ENCODE peak calls at places on chromosomes 12 and 14, in four cellular contexts. J, C, P and U are unnamed samples.

GRCh38 chr12:46266869-46267617 is 1.8 kb downstream of the SLC38A1 start:
- DNase-seq in J (peak; percentile 64), C (peak; percentile 58), P (peak; percentile 74), U (peak; percentile 89)

GRCh38 chr14:103542545-103543088 is 13.6 kb downstream of the TRMT61A start:
- DNase-seq in J (no peak), P (no peak), C (no peak), U (peak; percentile 68)

GRCh38 chr14:32939254-32940065 is 781 bp downstream of the NPAS3 start:
- DNase-seq in C (peak; percentile 61), J (peak; percentile 16), P (peak; percentile 83), U (peak; percentile 83)

GRCh38 chr14:24605435-24606190 is 3.9 kb downstream of the GZMH start:
- DNase-seq in C (no peak), P (no peak), J (no peak), U (peak; percentile 87)

GRCh38 chr12:108832730-108833354 is 24.5 kb downstream of the SSH1 start:
- DNase-seq in C (no peak), J (peak; percentile 91), P (peak; percentile 94), U (peak; percentile 32)

GRCh38 chr12:92107621-92108131 is 38.0 kb downstream of the BTG1 start:
- DNase-seq in C (no peak), P (no peak), J (no peak), U (no peak)

GRCh38 chr14:67623114-67623513 is 3.4 kb downstream of the ARG2 start:
- DNase-seq in P (peak; percentile 56), J (no peak), C (no peak), U (no peak)

GRCh38 chr14:100975668-100976067 is 72.1 kb upstream of the RTL1 start:
- DNase-seq in C (no peak), P (no peak), J (peak; percentile 49), U (no peak)

GRCh38 chr12:47832263-47832933 is 12.7 kb upstream of the HDAC7 start:
- DNase-seq in C (no peak), P (no peak), J (no peak), U (peak; percentile 79)

GRCh38 chr12:84817297-84817696 is 95.3 kb downstream of the SLC6A15 start:
- DNase-seq in J (no peak), C (no peak), P (no peak), U (no peak)

GRCh38 chr12:122681814-122682213 is 21.3 kb downstream of the HCAR2 start:
- DNase-seq in P (peak; percentile 84), C (peak; percentile 45), J (peak; percentile 16), U (no peak)

GRCh38 chr14:80275208-80275850 is 64.0 kb upstream of the DIO2 start:
- DNase-seq in J (peak; percentile 63), P (peak; percentile 44), C (no peak), U (no peak)

GRCh38 chr14:64952598-64953309 is 10.2 kb upstream of the GPX2 start:
- DNase-seq in C (no peak), J (no peak), P (peak; percentile 9), U (no peak)

GRCh38 chr14:93306844-93307243 is 26.0 kb downstream of the BTBD7 start:
- DNase-seq in J (no peak), C (no peak), P (no peak), U (no peak)

GRCh38 chr12:32069071-32069470 is 37.6 kb upstream of the BICD1 start:
- DNase-seq in C (no peak), J (no peak), P (no peak), U (no peak)

GRCh38 chr12:11814362-11814761 is 164.9 kb downstream of the ETV6 start:
- DNase-seq in P (peak; percentile 54), J (peak; percentile 89), C (no peak), U (no peak)

GRCh38 chr14:54147285-54147684 is 190.7 kb upstream of the BMP4 start:
- DNase-seq in P (peak; percentile 66), J (peak; percentile 12), C (no peak), U (no peak)

GRCh38 chr14:50062438-50063039 is 53.8 kb downstream of the VCPKMT start:
- DNase-seq in C (no peak), J (peak; percentile 83), P (peak; percentile 77), U (peak; percentile 78)

GRCh38 chr12:107384645-107385044 is 291.3 kb upstream of the CRY1 start:
- DNase-seq in J (no peak), P (no peak), C (no peak), U (no peak)

GRCh38 chr12:108576660-108577234 is 14.4 kb downstream of the ISCU start:
- DNase-seq in P (no peak), C (no peak), J (no peak), U (no peak)

GRCh38 chr12:129145381-129145780 is 292.1 kb downstream of the GLT1D1 start:
- DNase-seq in J (no peak), C (no peak), P (no peak), U (no peak)

GRCh38 chr12:106892075-106892474 is 63.6 kb upstream of the TMEM263 start:
- DNase-seq in J (no peak), P (no peak), C (no peak), U (no peak)

GRCh38 chr12:111482464-111482863 is 76.7 kb downstream of the SH2B3 start:
- DNase-seq in C (no peak), P (no peak), J (no peak), U (no peak)

GRCh38 chr14:97602438-97603117 is 805.4 kb downstream of the VRK1 start:
- DNase-seq in P (no peak), J (no peak), C (no peak), U (peak; percentile 82)

GRCh38 chr12:109247831-109248654 is 61.0 kb downstream of the FOXN4 start:
- DNase-seq in C (no peak), P (no peak), J (no peak), U (peak; percentile 23)

GRCh38 chr14:36057452-36058142 is 118.9 kb downstream of the PTCSC3 start:
- DNase-seq in J (no peak), P (peak; percentile 5), C (no peak), U (no peak)

GRCh38 chr14:93033983-93034670 is 81.6 kb downstream of the ITPK1 start:
- DNase-seq in C (no peak), J (no peak), P (no peak), U (peak; percentile 90)

GRCh38 chr14:85528080-85528881 is 1.7 kb upstream of the FLRT2 start:
- DNase-seq in C (no peak), J (peak; percentile 90), P (peak; percentile 95), U (no peak)
- H3K4me3 ChIP-seq in C (peak overlapping the region; percentile 41), J (peak overlapping the region; percentile 67), P (peak overlapping the region; percentile 65), U (peak overlapping the region; percentile 52)

GRCh38 chr12:99137124-99137845 is 492.2 kb downstream of the APAF1 start:
- DNase-seq in C (no peak), J (no peak), P (no peak), U (no peak)
- TF ChIP-seq CTCF in C (no peak), J (no peak), P (no peak), U (no peak)

GRCh38 chr12:104257913-104258472 is 42.4 kb downstream of the TXNRD1 start:
- DNase-seq in J (no peak), C (no peak), P (no peak), U (no peak)

GRCh38 chr12:104263580-104264358 is 39.8 kb upstream of the EID3 start:
- DNase-seq in C (no peak), J (peak; percentile 67), P (peak; percentile 51), U (no peak)

GRCh38 chr12:104258476-104259067 is 43.0 kb downstream of the TXNRD1 start:
- DNase-seq in P (peak; percentile 30), J (no peak), C (no peak), U (no peak)

DNA sequence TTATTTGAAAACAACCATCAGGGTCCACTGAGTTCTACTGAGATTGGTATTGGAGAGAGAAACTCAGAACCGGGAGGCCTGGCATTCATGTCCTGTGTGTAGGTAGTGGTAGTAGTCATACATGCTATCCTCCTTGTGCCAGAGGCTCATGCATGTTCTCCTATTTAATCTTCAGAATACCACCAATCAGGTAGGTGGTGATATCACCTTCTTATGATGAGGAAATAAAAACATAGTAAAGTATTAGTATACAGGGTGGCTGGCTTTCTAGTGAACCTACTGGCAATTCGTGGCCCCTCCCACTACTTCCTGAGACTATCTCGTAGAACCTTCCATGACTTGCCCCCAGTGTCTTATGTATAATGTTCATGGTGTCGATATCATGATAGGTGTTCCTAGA is 40.5 kb upstream of the EID3 start:
- DNase-seq in C (no peak), J (no peak), P (no peak), U (no peak)
- H3K27ac ChIP-seq in C (no peak overlapping the region), J (no peak overlapping the region), P (no peak overlapping the region), U (no peak overlapping the region)

GRCh38 chr12:65594373-65594772 is 229.9 kb upstream of the HMGA2 start:
- DNase-seq in C (no peak), P (no peak), J (no peak), U (no peak)
- H3K4me3 ChIP-seq in C (no peak overlapping the region), P (no peak overlapping the region), J (no peak overlapping the region), U (no peak overlapping the region)

GRCh38 chr14:99803803-99804202 is 10.6 kb downstream of the EML1 start:
- DNase-seq in P (no peak), J (no peak), C (no peak), U (no peak)
- TF ChIP-seq CTCF in P (no peak), J (no peak), C (no peak), U (no peak)

GRCh38 chr14:71244341-71244740 is 337.1 kb downstream of the PCNX1 start:
- DNase-seq in P (peak; percentile 64), J (peak; percentile 55), C (no peak), U (no peak)

GRCh38 chr14:71240154-71240553 is 332.9 kb downstream of the PCNX1 start:
- DNase-seq in C (no peak), P (peak; percentile 30), J (no peak), U (no peak)

GRCh38 chr14:71243697-71244096 is 336.4 kb downstream of the PCNX1 start:
- DNase-seq in J (peak; percentile 93), P (peak; percentile 51), C (no peak), U (no peak)

GRCh38 chr14:71240866-71241520 is 333.7 kb downstream of the PCNX1 start:
- DNase-seq in J (no peak), P (no peak), C (no peak), U (no peak)

GRCh38 chr14:71242237-71242748 is 335.0 kb downstream of the PCNX1 start:
- DNase-seq in J (peak; percentile 78), C (no peak), P (peak; percentile 64), U (no peak)
- H3K27ac ChIP-seq in J (peak overlapping the region; percentile 99), C (no peak overlapping the region), P (no peak overlapping the region), U (no peak overlapping the region)

DNA sequence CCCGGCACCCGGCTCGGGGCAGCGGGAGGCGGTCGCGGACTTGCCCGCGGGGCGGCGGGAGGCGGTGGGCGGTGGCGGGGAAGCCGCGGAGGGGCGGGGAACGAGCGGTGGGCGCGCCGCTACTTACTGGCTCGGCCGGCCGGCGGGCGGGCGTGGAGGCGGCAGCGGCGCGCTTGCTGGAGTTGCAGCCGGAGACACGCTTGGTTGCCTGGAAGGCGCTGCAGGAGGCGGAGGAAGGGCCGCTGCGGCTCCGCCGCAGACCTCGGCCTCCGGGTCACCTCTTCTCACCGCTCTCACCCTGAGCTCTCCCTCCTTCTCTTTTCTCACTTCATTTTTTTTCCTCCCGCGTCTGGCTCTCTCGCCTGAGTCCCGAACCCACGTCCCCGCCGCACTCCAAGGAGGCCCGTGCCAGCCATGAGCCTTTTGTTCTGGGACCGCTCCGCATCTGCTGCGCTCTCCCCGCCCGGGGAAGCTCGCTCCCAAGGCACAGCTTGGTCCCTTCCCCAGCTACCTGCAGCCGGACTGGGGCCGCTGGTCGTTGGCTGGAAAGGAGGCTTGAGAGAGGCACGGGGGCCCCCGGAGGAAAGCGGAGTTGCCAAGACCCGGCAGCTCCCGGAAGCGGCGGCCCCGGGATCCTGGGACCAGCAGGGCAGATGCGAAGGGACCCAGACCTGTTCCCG is 591 bp upstream of the KCNK10 start:
- DNase-seq in J (peak; percentile 1), C (no peak), P (peak; percentile 31), U (peak; percentile 84)
- H3K4me3 ChIP-seq in J (peak overlapping the region; percentile 24), C (peak overlapping the region; percentile 9), P (peak overlapping the region; percentile 41), U (peak overlapping the region; percentile 25)